ENCODE peak calls at places on chromosomes 6 and 20, in ten cellular contexts. One of them, this sample, is unnamed. For H3K4me1, the result is how much of the 10 kb centered on the place peaks cover.

GRCh38 chr6:122066200-122066599 is 333.3 kb upstream of the HSF2 start:
- DNase-seq in Panc1: no peak
- DNase-seq in right cardiac atrium: no peak
- DNase-seq in heart right ventricle: no peak
- DNase-seq in lower lobe of right lung: no peak
- DNase-seq in OCI-LY7: no peak
- DNase-seq in IMR-90: no peak
- DNase-seq in mesenchymal stem cell: no peak
- DNase-seq in PC-9: no peak
- DNase-seq in body of pancreas: no peak
- DNase-seq in this sample: no peak

GRCh38 chr6:31574106-31575061 is 981 bp upstream of the TNF start:
- DNase-seq in IMR-90: no peak
- DNase-seq in right cardiac atrium: no peak
- DNase-seq in heart right ventricle: no peak
- DNase-seq in OCI-LY7: no peak
- DNase-seq in mesenchymal stem cell: no peak
- DNase-seq in body of pancreas: no peak
- DNase-seq in lower lobe of right lung: no peak
- DNase-seq in PC-9: no peak
- DNase-seq in Panc1: no peak
- DNase-seq in this sample: no peak

GRCh38 chr6:105609375-105609991 is 206.6 kb upstream of the PREP start:
- DNase-seq in Panc1: peak
- DNase-seq in OCI-LY7: no peak
- DNase-seq in body of pancreas: peak
- DNase-seq in right cardiac atrium: peak
- DNase-seq in heart right ventricle: peak
- DNase-seq in IMR-90: peak
- DNase-seq in PC-9: no peak
- DNase-seq in mesenchymal stem cell: peak
- DNase-seq in lower lobe of right lung: peak
- DNase-seq in this sample: peak

GRCh38 chr6:100719883-100720682 is 161.0 kb downstream of the ASCC3 start:
- DNase-seq in IMR-90: peak
- DNase-seq in heart right ventricle: no peak
- DNase-seq in Panc1: no peak
- DNase-seq in body of pancreas: no peak
- DNase-seq in OCI-LY7: peak
- DNase-seq in right cardiac atrium: no peak
- DNase-seq in PC-9: no peak
- DNase-seq in lower lobe of right lung: no peak
- DNase-seq in mesenchymal stem cell: peak
- DNase-seq in this sample: no peak

GRCh38 chr6:109034439-109035041 is 60.1 kb downstream of the SESN1 start:
- DNase-seq in IMR-90: no peak
- DNase-seq in Panc1: no peak
- DNase-seq in mesenchymal stem cell: no peak
- DNase-seq in OCI-LY7: no peak
- DNase-seq in lower lobe of right lung: no peak
- DNase-seq in body of pancreas: no peak
- DNase-seq in PC-9: no peak
- DNase-seq in right cardiac atrium: no peak
- DNase-seq in heart right ventricle: no peak
- DNase-seq in this sample: no peak

GRCh38 chr6:83709748-83710050 is 798 bp upstream of the SNAP91 start:
- DNase-seq in lower lobe of right lung: no peak
- DNase-seq in mesenchymal stem cell: no peak
- DNase-seq in IMR-90: no peak
- DNase-seq in right cardiac atrium: no peak
- DNase-seq in heart right ventricle: no peak
- DNase-seq in OCI-LY7: no peak
- DNase-seq in Panc1: no peak
- DNase-seq in PC-9: no peak
- DNase-seq in body of pancreas: no peak
- DNase-seq in this sample: no peak

GRCh38 chr20:45968801-45969711 is 2.9 kb downstream of the ZNF335 start:
- DNase-seq in heart right ventricle: no peak
- DNase-seq in IMR-90: peak
- DNase-seq in OCI-LY7: no peak
- DNase-seq in body of pancreas: no peak
- DNase-seq in lower lobe of right lung: peak
- DNase-seq in PC-9: peak
- DNase-seq in right cardiac atrium: no peak
- DNase-seq in Panc1: no peak
- DNase-seq in mesenchymal stem cell: peak
- DNase-seq in this sample: no peak

GRCh38 chr20:33788351-33789049 is 22.6 kb upstream of the CHMP4B start:
- DNase-seq in lower lobe of right lung: no peak
- DNase-seq in right cardiac atrium: no peak
- DNase-seq in Panc1: no peak
- DNase-seq in mesenchymal stem cell: no peak
- DNase-seq in PC-9: peak
- DNase-seq in heart right ventricle: no peak
- DNase-seq in OCI-LY7: no peak
- DNase-seq in IMR-90: no peak
- DNase-seq in body of pancreas: no peak
- DNase-seq in this sample: peak

GRCh38 chr20:57647933-57648785 is 27.9 kb upstream of the ZBP1 start:
- DNase-seq in right cardiac atrium: no peak
- DNase-seq in Panc1: no peak
- DNase-seq in heart right ventricle: no peak
- DNase-seq in PC-9: no peak
- DNase-seq in mesenchymal stem cell: no peak
- DNase-seq in body of pancreas: no peak
- DNase-seq in OCI-LY7: no peak
- DNase-seq in lower lobe of right lung: peak
- DNase-seq in IMR-90: no peak
- DNase-seq in this sample: peak

GRCh38 chr6:52511572-52512151 is 65.2 kb downstream of the TRAM2 start:
- DNase-seq in PC-9: peak
- DNase-seq in right cardiac atrium: no peak
- DNase-seq in IMR-90: peak
- DNase-seq in OCI-LY7: no peak
- DNase-seq in mesenchymal stem cell: peak
- DNase-seq in Panc1: no peak
- DNase-seq in lower lobe of right lung: no peak
- DNase-seq in body of pancreas: no peak
- DNase-seq in heart right ventricle: no peak
- DNase-seq in this sample: no peak

GRCh38 chr6:109058620-109059019 is 36.0 kb downstream of the SESN1 start:
- DNase-seq in right cardiac atrium: no peak
- DNase-seq in Panc1: no peak
- DNase-seq in heart right ventricle: no peak
- DNase-seq in IMR-90: no peak
- DNase-seq in body of pancreas: no peak
- DNase-seq in lower lobe of right lung: no peak
- DNase-seq in OCI-LY7: no peak
- DNase-seq in PC-9: no peak
- DNase-seq in mesenchymal stem cell: no peak
- DNase-seq in this sample: no peak

GRCh38 chr6:75178757-75179156 is 27.1 kb downstream of the COL12A1 start:
- DNase-seq in right cardiac atrium: no peak
- DNase-seq in heart right ventricle: no peak
- DNase-seq in body of pancreas: no peak
- DNase-seq in PC-9: no peak
- DNase-seq in IMR-90: no peak
- DNase-seq in mesenchymal stem cell: no peak
- DNase-seq in OCI-LY7: no peak
- DNase-seq in lower lobe of right lung: no peak
- DNase-seq in Panc1: no peak
- DNase-seq in this sample: no peak

GRCh38 chr6:32607988-32608298 is 18.3 kb upstream of the HLA-DRB1 start:
- DNase-seq in body of pancreas: no peak
- DNase-seq in lower lobe of right lung: no peak
- DNase-seq in Panc1: no peak
- DNase-seq in heart right ventricle: no peak
- DNase-seq in mesenchymal stem cell: no peak
- DNase-seq in IMR-90: no peak
- DNase-seq in right cardiac atrium: no peak
- DNase-seq in OCI-LY7: no peak
- DNase-seq in PC-9: no peak
- DNase-seq in this sample: no peak

GRCh38 chr6:7215798-7216231 is 97.2 kb downstream of the SSR1 start:
- DNase-seq in IMR-90: no peak
- DNase-seq in Panc1: no peak
- DNase-seq in heart right ventricle: no peak
- DNase-seq in mesenchymal stem cell: no peak
- DNase-seq in body of pancreas: peak
- DNase-seq in right cardiac atrium: no peak
- DNase-seq in OCI-LY7: no peak
- DNase-seq in PC-9: no peak
- DNase-seq in lower lobe of right lung: no peak
- DNase-seq in this sample: no peak

GRCh38 chr6:7216941-7217621 is 95.9 kb downstream of the SSR1 start:
- DNase-seq in PC-9: peak
- DNase-seq in body of pancreas: peak
- DNase-seq in mesenchymal stem cell: no peak
- DNase-seq in right cardiac atrium: no peak
- DNase-seq in Panc1: no peak
- DNase-seq in heart right ventricle: peak
- DNase-seq in lower lobe of right lung: peak
- DNase-seq in OCI-LY7: no peak
- DNase-seq in IMR-90: no peak
- DNase-seq in this sample: peak

GRCh38 chr6:7219310-7219709 is 93.7 kb downstream of the SSR1 start:
- DNase-seq in lower lobe of right lung: no peak
- DNase-seq in right cardiac atrium: peak
- DNase-seq in Panc1: no peak
- DNase-seq in heart right ventricle: no peak
- DNase-seq in mesenchymal stem cell: peak
- DNase-seq in PC-9: peak
- DNase-seq in IMR-90: peak
- DNase-seq in OCI-LY7: no peak
- DNase-seq in body of pancreas: peak
- DNase-seq in this sample: no peak

GRCh38 chr6:7215140-7215539 is 97.9 kb downstream of the SSR1 start:
- DNase-seq in lower lobe of right lung: no peak
- DNase-seq in IMR-90: peak
- DNase-seq in PC-9: no peak
- DNase-seq in Panc1: no peak
- DNase-seq in mesenchymal stem cell: peak
- DNase-seq in body of pancreas: no peak
- DNase-seq in OCI-LY7: no peak
- DNase-seq in right cardiac atrium: no peak
- DNase-seq in heart right ventricle: no peak
- DNase-seq in this sample: no peak

DNA sequence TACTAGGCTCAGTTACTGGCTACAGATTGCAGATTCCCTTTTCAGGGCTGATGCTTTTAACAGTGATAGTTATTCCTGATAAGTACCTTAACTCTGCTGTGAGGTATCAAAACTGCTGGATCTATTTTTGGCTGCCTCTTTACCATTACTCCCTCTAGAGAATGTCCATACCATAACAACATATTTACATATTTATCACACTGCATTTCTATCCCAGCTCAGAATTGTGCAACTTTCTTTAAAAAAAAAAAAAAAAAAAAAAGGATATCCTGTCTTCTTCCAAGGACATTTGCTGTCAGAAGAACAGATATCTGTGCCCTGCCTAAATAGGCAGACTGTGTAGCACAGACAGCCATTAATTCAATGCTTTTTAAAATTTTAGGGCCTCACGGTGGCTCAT is 94.4 kb downstream of the SSR1 start:
- DNase-seq in heart right ventricle: no peak
- DNase-seq in IMR-90: no peak
- DNase-seq in OCI-LY7: no peak
- DNase-seq in Panc1: no peak
- DNase-seq in body of pancreas: no peak
- DNase-seq in mesenchymal stem cell: peak
- DNase-seq in PC-9: no peak
- DNase-seq in lower lobe of right lung: no peak
- DNase-seq in right cardiac atrium: no peak
- DNase-seq in this sample: no peak
- H3K4me1 ChIP-seq in heart right ventricle: under half
- H3K4me1 ChIP-seq in IMR-90: under half
- H3K4me1 ChIP-seq in OCI-LY7: under half
- H3K4me1 ChIP-seq in Panc1: under half
- H3K4me1 ChIP-seq in body of pancreas: half or more
- H3K4me1 ChIP-seq in mesenchymal stem cell: under half
- H3K4me1 ChIP-seq in PC-9: under half
- H3K4me1 ChIP-seq in lower lobe of right lung: under half
- H3K4me1 ChIP-seq in right cardiac atrium: under half
- H3K4me1 ChIP-seq in this sample: under half

GRCh38 chr20:40990542-40991120 is 38.0 kb upstream of the TOP1 start:
- DNase-seq in lower lobe of right lung: peak
- DNase-seq in mesenchymal stem cell: peak
- DNase-seq in Panc1: peak
- DNase-seq in heart right ventricle: peak
- DNase-seq in right cardiac atrium: peak
- DNase-seq in OCI-LY7: peak
- DNase-seq in body of pancreas: peak
- DNase-seq in PC-9: peak
- DNase-seq in IMR-90: peak
- DNase-seq in this sample: peak
- H3K27ac ChIP-seq in lower lobe of right lung: peak
- H3K27ac ChIP-seq in mesenchymal stem cell: no peak
- H3K27ac ChIP-seq in Panc1: no peak
- H3K27ac ChIP-seq in heart right ventricle: peak
- H3K27ac ChIP-seq in right cardiac atrium: no peak
- H3K27ac ChIP-seq in OCI-LY7: peak
- H3K27ac ChIP-seq in body of pancreas: no peak
- H3K27ac ChIP-seq in PC-9: no peak
- H3K27ac ChIP-seq in IMR-90: peak
- H3K27ac ChIP-seq in this sample: no peak

DNA sequence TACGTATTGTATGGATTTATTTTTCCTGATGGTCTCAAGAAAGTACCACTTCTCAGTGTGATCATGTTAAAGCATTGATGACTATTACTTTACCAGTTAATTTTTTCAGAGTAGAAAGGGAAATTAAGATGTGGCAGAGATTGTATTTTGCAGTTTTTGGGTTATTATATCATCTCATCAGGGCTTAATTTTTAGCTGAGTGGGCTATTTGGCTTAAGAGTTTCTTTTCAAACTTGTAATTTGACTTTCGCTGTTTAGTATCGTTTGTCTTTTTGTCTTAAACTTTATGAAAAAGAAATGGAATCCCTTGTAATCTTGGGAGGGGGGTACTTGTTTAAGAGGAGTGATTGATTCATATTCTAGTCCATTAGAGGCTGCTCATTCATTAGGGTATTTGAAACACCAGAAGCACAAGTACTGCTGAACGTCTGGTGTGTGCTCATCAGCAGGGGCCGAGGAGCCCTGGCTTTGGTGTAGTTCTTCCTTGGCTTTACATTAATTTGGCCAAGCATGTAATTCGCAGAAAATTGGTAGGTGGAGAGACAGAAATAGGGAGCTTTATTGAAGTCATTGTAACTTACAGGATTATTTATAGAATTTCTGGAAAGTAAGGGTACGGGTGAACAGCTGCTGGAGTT is 112.4 kb downstream of the TIAM2 start:
- DNase-seq in Panc1: no peak
- DNase-seq in lower lobe of right lung: no peak
- DNase-seq in OCI-LY7: no peak
- DNase-seq in body of pancreas: no peak
- DNase-seq in heart right ventricle: no peak
- DNase-seq in right cardiac atrium: no peak
- DNase-seq in mesenchymal stem cell: no peak
- DNase-seq in PC-9: no peak
- DNase-seq in IMR-90: no peak
- DNase-seq in this sample: no peak
- H3K4me1 ChIP-seq in Panc1: under half
- H3K4me1 ChIP-seq in lower lobe of right lung: under half
- H3K4me1 ChIP-seq in OCI-LY7: under half
- H3K4me1 ChIP-seq in body of pancreas: under half
- H3K4me1 ChIP-seq in heart right ventricle: under half
- H3K4me1 ChIP-seq in right cardiac atrium: under half
- H3K4me1 ChIP-seq in mesenchymal stem cell: under half
- H3K4me1 ChIP-seq in PC-9: under half
- H3K4me1 ChIP-seq in IMR-90: under half
- H3K4me1 ChIP-seq in this sample: under half

GRCh38 chr20:58693226-58694006 is 816 bp downstream of the NPEPL1 start:
- DNase-seq in lower lobe of right lung: no peak
- DNase-seq in heart right ventricle: no peak
- DNase-seq in body of pancreas: peak
- DNase-seq in Panc1: no peak
- DNase-seq in right cardiac atrium: no peak
- DNase-seq in OCI-LY7: no peak
- DNase-seq in PC-9: no peak
- DNase-seq in mesenchymal stem cell: peak
- DNase-seq in IMR-90: no peak
- DNase-seq in this sample: peak
- H3K27ac ChIP-seq in lower lobe of right lung: peak
- H3K27ac ChIP-seq in heart right ventricle: peak
- H3K27ac ChIP-seq in body of pancreas: peak
- H3K27ac ChIP-seq in Panc1: peak
- H3K27ac ChIP-seq in right cardiac atrium: peak
- H3K27ac ChIP-seq in OCI-LY7: no peak
- H3K27ac ChIP-seq in PC-9: no peak
- H3K27ac ChIP-seq in mesenchymal stem cell: no peak
- H3K27ac ChIP-seq in IMR-90: peak
- H3K27ac ChIP-seq in this sample: peak

This sample was measured in thyroid gland.